ENCODE peak calls at places on chromosomes 4 and X, in nine cellular contexts. Z is CD4-positive, alpha-beta T cell; B is uterus; Q is stimulated activated CD8-positive, alpha-beta memory T cell treated with anti-CD3 and anti-CD28 coated beads, Interleukin-15, amount 100 ng/mL, for 4 hours; D is GM04503; R is fibroblast of the aortic adventitia; J is A549; C is dorsolateral prefrontal cortex; G is NCI-H2081 treated with DMSO at 0.1 percent for 48 hours. Y is an unnamed sample.

GRCh38 chr4:3791910-3792542 is 25.8 kb downstream of the ADRA2C start:
- DNase-seq in Z (no peak), B (no peak), Q (no peak), D (no peak), R (peak; percentile 4), J (peak; percentile 25), C (no peak), G (no peak), Y (no peak)

GRCh38 chr4:81493895-81494490 is 22.3 kb upstream of the RASGEF1B start:
- DNase-seq in Z (no peak), B (no peak), Q (no peak), D (no peak), R (no peak), J (no peak), C (no peak), G (no peak), Y (no peak)

GRCh38 chr4:62210521-62210920 is 1010.4 kb downstream of the ADGRL3 start:
- DNase-seq in Z (no peak), B (no peak), Q (no peak), D (no peak), R (no peak), J (no peak), C (no peak), G (no peak), Y (no peak)

GRCh38 chr4:103934178-103934789 is 214.5 kb upstream of the TACR3 start:
- DNase-seq in Z (no peak), B (no peak), Q (no peak), D (no peak), R (peak; percentile 68), J (peak; percentile 37), C (no peak), G (peak; percentile 39), Y (peak; percentile 3)

GRCh38 chr4:19213388-19213787 is 1038.3 kb upstream of the SLIT2 start:
- DNase-seq in Z (no peak), B (no peak), Q (no peak), D (no peak), R (peak; percentile 37), J (no peak), C (no peak), G (no peak), Y (no peak)

GRCh38 chrX:43809463-43809862 is 72.8 kb downstream of the MAOB start:
- DNase-seq in Z (no peak), B (peak; percentile 20), Q (no peak), D (peak; percentile 13), R (peak; percentile 56), J (no peak), C (no peak), G (no peak), Y (peak; percentile 21)

GRCh38 chr4:57103051-57103450 is 7.1 kb downstream of the IGFBP7 start:
- DNase-seq in Z (no peak), B (no peak), Q (no peak), D (no peak), R (peak; percentile 63), J (no peak), C (no peak), G (no peak), Y (no peak)

GRCh38 chr4:173264245-173264959 is 69.8 kb downstream of the HMGB2 start:
- DNase-seq in Z (peak; percentile 41), B (peak; percentile 29), Q (no peak), D (no peak), R (peak; percentile 82), J (no peak), C (no peak), G (no peak), Y (no peak)

GRCh38 chr4:26856906-26857277 is 3.7 kb upstream of the STIM2 start:
- DNase-seq in Z (no peak), B (no peak), Q (no peak), D (no peak), R (no peak), J (no peak), C (no peak), G (no peak), Y (no peak)

GRCh38 chr4:171025323-171025722 is 787.9 kb upstream of the GALNTL6 start:
- DNase-seq in Z (no peak), B (no peak), Q (no peak), D (no peak), R (no peak), J (no peak), C (no peak), G (no peak), Y (no peak)

GRCh38 chrX:30615229-30615628 is 37.7 kb upstream of the TASL start:
- DNase-seq in Z (no peak), B (no peak), Q (no peak), D (no peak), R (peak; percentile 35), J (no peak), C (no peak), G (no peak), Y (peak; percentile 8)

GRCh38 chrX:152876931-152877840 is 20.7 kb upstream of the ZNF185 start:
- DNase-seq in Z (no peak), B (no peak), Q (no peak), D (no peak), R (no peak), J (no peak), C (no peak), G (no peak), Y (no peak)

Y was measured in AG09309.